ENCODE peak calls at places on chromosomes 5 and 9, in five cellular contexts. N is NT2/D1, P is RCC 7860, F is hippocampal formation, I is spleen. L is an unnamed sample.
A peak's percentile ranks its signal among the peaks of the same experiment; 100 is the strongest.

GRCh38 chr9:124941689-124942561 is 1.0 kb upstream of the GOLGA1 start:
- DNase-seq in N (peak; percentile 5), P (peak; percentile 37), F (peak; percentile 56), I (peak; percentile 93), L (peak; percentile 76)

GRCh38 chr5:55633574-55634203 is 78.4 kb downstream of the SLC38A9 start:
- DNase-seq in N (no peak), P (peak; percentile 56), F (no peak), I (no peak), L (peak; percentile 85)

GRCh38 chr5:10319202-10319851 is 11.6 kb upstream of the CMBL start:
- DNase-seq in N (no peak), P (no peak), F (no peak), I (no peak), L (no peak)

GRCh38 chr5:132253452-132254320 is 3.8 kb upstream of the PDLIM4 start:
- DNase-seq in N (no peak), P (no peak), F (no peak), I (peak; percentile 36), L (no peak)

GRCh38 chr5:135486131-135486530 is 34.0 kb upstream of the TIFAB start:
- DNase-seq in N (no peak), P (no peak), F (no peak), I (no peak), L (no peak)

GRCh38 chr9:113563856-113564514 is 100.5 kb downstream of the RGS3 start:
- DNase-seq in N (no peak), P (no peak), F (no peak), I (peak; percentile 41), L (no peak)

GRCh38 chr5:144207875-144208444 is 37.3 kb downstream of the KCTD16 start:
- DNase-seq in N (no peak), P (no peak), F (no peak), I (no peak), L (no peak)

GRCh38 chr9:135151905-135152304 is 64.4 kb downstream of the OLFM1 start:
- DNase-seq in N (no peak), P (no peak), F (no peak), I (no peak), L (no peak)

GRCh38 chr5:146059349-146060220 is 45.8 kb downstream of the PLAC8L1 start:
- DNase-seq in N (no peak), P (no peak), F (no peak), I (no peak), L (no peak)

GRCh38 chr5:95715799-95716461 is 15.2 kb upstream of the RHOBTB3 start:
- DNase-seq in N (no peak), P (peak; percentile 48), F (no peak), I (no peak), L (no peak)

GRCh38 chr9:131319486-131319885 is 30.0 kb downstream of the PLPP7 start:
- DNase-seq in N (no peak), P (no peak), F (no peak), I (peak; percentile 47), L (no peak)

GRCh38 chr5:35660451-35660850 is 42.8 kb downstream of the SPEF2 start:
- DNase-seq in N (no peak), P (no peak), F (no peak), I (no peak), L (no peak)

GRCh38 chr5:143435207-143435657 is 31.7 kb upstream of the NR3C1 start:
- DNase-seq in N (no peak), P (no peak), F (peak; percentile 28), I (no peak), L (peak; percentile 71)

GRCh38 chr5:95863383-95863757 is 40.8 kb upstream of the GLRX start:
- DNase-seq in N (no peak), P (no peak), F (no peak), I (no peak), L (no peak)

GRCh38 chr5:132466453-132467291 is 23.9 kb downstream of the IRF1 start:
- DNase-seq in N (no peak), P (peak; percentile 91), F (no peak), I (peak; percentile 95), L (peak; percentile 95)

GRCh38 chr9:127550277-127550676 is 61.8 kb upstream of the STXBP1 start:
- DNase-seq in N (no peak), P (peak; percentile 51), F (no peak), I (no peak), L (no peak)

GRCh38 chr9:29211681-29212589 is 1638.7 kb upstream of the C9orf72 start:
- DNase-seq in N (peak; percentile 20), P (no peak), F (peak; percentile 30), I (no peak), L (peak; percentile 54)

GRCh38 chr9:15403155-15403554 is 19.5 kb upstream of the SNAPC3 start:
- DNase-seq in N (peak; percentile 39), P (no peak), F (no peak), I (no peak), L (peak; percentile 30)

GRCh38 chr5:125848746-125849145 is 574.5 kb upstream of the GRAMD2B start:
- DNase-seq in N (no peak), P (no peak), F (no peak), I (no peak), L (no peak)

GRCh38 chr5:77444356-77444755 is 47.8 kb downstream of the WDR41 start:
- DNase-seq in N (no peak), P (no peak), F (no peak), I (no peak), L (no peak)

GRCh38 chr5:80093796-80094195 is 58.6 kb downstream of the THBS4 start:
- DNase-seq in N (no peak), P (peak; percentile 83), F (no peak), I (no peak), L (no peak)

GRCh38 chr9:97526895-97527575 is 25.6 kb downstream of the TMOD1 start:
- DNase-seq in N (no peak), P (no peak), F (no peak), I (no peak), L (no peak)

GRCh38 chr5:176769911-176770310 is 40.4 kb upstream of the UNC5A start:
- DNase-seq in N (no peak), P (no peak), F (no peak), I (peak; percentile 27), L (no peak)

GRCh38 chr5:93385665-93386064 is 195.4 kb downstream of the NR2F1-AS1 start:
- DNase-seq in N (no peak), P (no peak), F (no peak), I (no peak), L (no peak)

GRCh38 chr5:50767588-50767987 is 101.2 kb downstream of the PARP8 start:
- DNase-seq in N (no peak), P (no peak), F (peak; percentile 65), I (no peak), L (no peak)